ENCODE peak calls at places on chromosome 12, in nine cellular contexts. One of them, this sample, is unnamed. For H3K4me1, the result is how much of the 10 kb centered on the place peaks cover.

GRCh38 chr12:98763656-98764055 is 118.6 kb downstream of the APAF1 start:
- DNase-seq in H9: no peak
- DNase-seq in aorta: no peak
- DNase-seq in GM23248: no peak
- DNase-seq in HCT116: no peak
- DNase-seq in lung: no peak
- DNase-seq in cardiac muscle cell: no peak
- DNase-seq in fibroblast of lung: no peak
- DNase-seq in GM23338: no peak
- DNase-seq in this sample: no peak

GRCh38 chr12:131863711-131864396 is 30.6 kb upstream of the ULK1 start:
- DNase-seq in H9: peak
- DNase-seq in aorta: peak
- DNase-seq in GM23248: no peak
- DNase-seq in HCT116: no peak
- DNase-seq in lung: no peak
- DNase-seq in cardiac muscle cell: no peak
- DNase-seq in fibroblast of lung: no peak
- DNase-seq in GM23338: no peak
- DNase-seq in this sample: no peak

GRCh38 chr12:68445836-68446235 is 113.7 kb upstream of the MDM1 start:
- DNase-seq in H9: no peak
- DNase-seq in aorta: no peak
- DNase-seq in GM23248: no peak
- DNase-seq in HCT116: no peak
- DNase-seq in lung: no peak
- DNase-seq in cardiac muscle cell: no peak
- DNase-seq in fibroblast of lung: no peak
- DNase-seq in GM23338: no peak
- DNase-seq in this sample: no peak

GRCh38 chr12:131421506-131422184 is 289.2 kb upstream of the SFSWAP start:
- DNase-seq in H9: no peak
- DNase-seq in aorta: no peak
- DNase-seq in GM23248: no peak
- DNase-seq in HCT116: no peak
- DNase-seq in lung: no peak
- DNase-seq in cardiac muscle cell: no peak
- DNase-seq in fibroblast of lung: no peak
- DNase-seq in GM23338: no peak
- DNase-seq in this sample: no peak

GRCh38 chr12:45966486-45966885 is 23.9 kb downstream of the SCAF11 start:
- DNase-seq in H9: no peak
- DNase-seq in aorta: no peak
- DNase-seq in GM23248: peak
- DNase-seq in HCT116: no peak
- DNase-seq in lung: no peak
- DNase-seq in cardiac muscle cell: peak
- DNase-seq in fibroblast of lung: peak
- DNase-seq in GM23338: peak
- DNase-seq in this sample: no peak

GRCh38 chr12:27003421-27004311 is 10.5 kb downstream of the TM7SF3 start:
- DNase-seq in H9: no peak
- DNase-seq in aorta: no peak
- DNase-seq in GM23248: no peak
- DNase-seq in HCT116: no peak
- DNase-seq in lung: no peak
- DNase-seq in cardiac muscle cell: no peak
- DNase-seq in fibroblast of lung: no peak
- DNase-seq in GM23338: peak
- DNase-seq in this sample: no peak

GRCh38 chr12:98856897-98857540 is 211.9 kb downstream of the APAF1 start:
- DNase-seq in H9: peak
- DNase-seq in aorta: no peak
- DNase-seq in GM23248: no peak
- DNase-seq in HCT116: no peak
- DNase-seq in lung: no peak
- DNase-seq in cardiac muscle cell: no peak
- DNase-seq in fibroblast of lung: peak
- DNase-seq in GM23338: peak
- DNase-seq in this sample: no peak

GRCh38 chr12:78385541-78385940 is 479.0 kb upstream of the SYT1 start:
- DNase-seq in H9: no peak
- DNase-seq in aorta: no peak
- DNase-seq in GM23248: peak
- DNase-seq in HCT116: no peak
- DNase-seq in lung: no peak
- DNase-seq in cardiac muscle cell: no peak
- DNase-seq in fibroblast of lung: peak
- DNase-seq in GM23338: no peak
- DNase-seq in this sample: no peak

GRCh38 chr12:50246159-50246865 is 37.0 kb downstream of the LIMA1 start:
- DNase-seq in H9: no peak
- DNase-seq in aorta: no peak
- DNase-seq in GM23248: peak
- DNase-seq in HCT116: no peak
- DNase-seq in lung: no peak
- DNase-seq in cardiac muscle cell: no peak
- DNase-seq in fibroblast of lung: no peak
- DNase-seq in GM23338: no peak
- DNase-seq in this sample: no peak

GRCh38 chr12:56629459-56630179 is 507 bp downstream of the BAZ2A start:
- DNase-seq in H9: no peak
- DNase-seq in aorta: peak
- DNase-seq in GM23248: peak
- DNase-seq in HCT116: no peak
- DNase-seq in lung: no peak
- DNase-seq in cardiac muscle cell: no peak
- DNase-seq in fibroblast of lung: peak
- DNase-seq in GM23338: peak
- DNase-seq in this sample: no peak

GRCh38 chr12:12779529-12779928 is 5.9 kb upstream of the APOLD1 start:
- DNase-seq in H9: no peak
- DNase-seq in aorta: no peak
- DNase-seq in GM23248: peak
- DNase-seq in HCT116: no peak
- DNase-seq in lung: no peak
- DNase-seq in cardiac muscle cell: no peak
- DNase-seq in fibroblast of lung: peak
- DNase-seq in GM23338: no peak
- DNase-seq in this sample: peak

GRCh38 chr12:90899456-90900182 is 55.4 kb downstream of the CCER1 start:
- DNase-seq in H9: no peak
- DNase-seq in aorta: no peak
- DNase-seq in GM23248: peak
- DNase-seq in HCT116: no peak
- DNase-seq in lung: no peak
- DNase-seq in cardiac muscle cell: no peak
- DNase-seq in fibroblast of lung: peak
- DNase-seq in GM23338: no peak
- DNase-seq in this sample: no peak

GRCh38 chr12:31906581-31907286 is 52.5 kb upstream of the RESF1 start:
- DNase-seq in H9: no peak
- DNase-seq in aorta: no peak
- DNase-seq in GM23248: no peak
- DNase-seq in HCT116: no peak
- DNase-seq in lung: no peak
- DNase-seq in cardiac muscle cell: no peak
- DNase-seq in fibroblast of lung: no peak
- DNase-seq in GM23338: no peak
- DNase-seq in this sample: no peak

GRCh38 chr12:132427999-132428871 is 61.7 kb upstream of the FBRSL1 start:
- DNase-seq in H9: no peak
- DNase-seq in aorta: no peak
- DNase-seq in GM23248: no peak
- DNase-seq in HCT116: no peak
- DNase-seq in lung: no peak
- DNase-seq in cardiac muscle cell: no peak
- DNase-seq in fibroblast of lung: no peak
- DNase-seq in GM23338: no peak
- DNase-seq in this sample: no peak

GRCh38 chr12:68932123-68932700 is 759 bp downstream of the CPM start:
- DNase-seq in H9: no peak
- DNase-seq in aorta: no peak
- DNase-seq in GM23248: no peak
- DNase-seq in HCT116: no peak
- DNase-seq in lung: peak
- DNase-seq in cardiac muscle cell: no peak
- DNase-seq in fibroblast of lung: no peak
- DNase-seq in GM23338: no peak
- DNase-seq in this sample: peak

GRCh38 chr12:114407566-114408411 is 1.8 kb upstream of the TBX5 start:
- DNase-seq in H9: peak
- DNase-seq in aorta: no peak
- DNase-seq in GM23248: peak
- DNase-seq in HCT116: no peak
- DNase-seq in lung: no peak
- DNase-seq in cardiac muscle cell: no peak
- DNase-seq in fibroblast of lung: no peak
- DNase-seq in GM23338: peak
- DNase-seq in this sample: no peak

GRCh38 chr12:115398311-115398781 is 714.4 kb upstream of the TBX3 start:
- DNase-seq in H9: no peak
- DNase-seq in aorta: no peak
- DNase-seq in GM23248: no peak
- DNase-seq in HCT116: no peak
- DNase-seq in lung: no peak
- DNase-seq in cardiac muscle cell: peak
- DNase-seq in fibroblast of lung: no peak
- DNase-seq in GM23338: no peak
- DNase-seq in this sample: peak

GRCh38 chr12:20127401-20127800 is 240.9 kb upstream of the PDE3A start:
- DNase-seq in H9: no peak
- DNase-seq in aorta: no peak
- DNase-seq in GM23248: peak
- DNase-seq in HCT116: no peak
- DNase-seq in lung: no peak
- DNase-seq in cardiac muscle cell: no peak
- DNase-seq in fibroblast of lung: no peak
- DNase-seq in GM23338: no peak
- DNase-seq in this sample: no peak

GRCh38 chr12:89261982-89262381 is 90.3 kb downstream of the DUSP6 start:
- DNase-seq in H9: no peak
- DNase-seq in aorta: no peak
- DNase-seq in GM23248: no peak
- DNase-seq in HCT116: no peak
- DNase-seq in lung: no peak
- DNase-seq in cardiac muscle cell: peak
- DNase-seq in fibroblast of lung: no peak
- DNase-seq in GM23338: no peak
- DNase-seq in this sample: no peak

DNA sequence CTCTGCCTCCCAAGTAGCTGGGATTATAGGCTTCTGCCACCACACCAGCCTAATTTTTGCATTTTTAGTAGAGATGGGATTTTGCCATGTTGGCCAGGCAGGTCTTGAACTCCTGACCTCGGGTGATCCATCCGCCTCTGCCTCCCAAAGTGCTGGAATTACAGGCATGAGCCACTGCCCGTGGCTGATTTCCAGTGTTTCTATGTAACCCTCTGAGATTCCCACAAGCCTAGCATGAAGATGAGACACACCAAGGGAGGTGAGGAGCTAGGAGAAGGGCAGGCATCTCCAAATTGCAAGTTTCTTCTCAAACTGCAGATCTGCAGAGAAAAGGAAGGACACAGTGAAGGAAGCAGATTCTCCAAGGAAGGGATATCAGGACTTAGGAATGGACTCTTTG is 125.0 kb downstream of the CACNA1C start:
- DNase-seq in H9: no peak
- DNase-seq in aorta: no peak
- DNase-seq in GM23248: peak
- DNase-seq in HCT116: no peak
- DNase-seq in lung: no peak
- DNase-seq in cardiac muscle cell: no peak
- DNase-seq in fibroblast of lung: no peak
- DNase-seq in GM23338: no peak
- DNase-seq in this sample: no peak
- H3K27ac ChIP-seq in H9: no peak
- H3K27ac ChIP-seq in aorta: no peak
- H3K27ac ChIP-seq in GM23248: no peak
- H3K27ac ChIP-seq in HCT116: no peak
- H3K27ac ChIP-seq in lung: no peak
- H3K27ac ChIP-seq in cardiac muscle cell: no peak
- H3K27ac ChIP-seq in fibroblast of lung: no peak
- H3K27ac ChIP-seq in GM23338: no peak
- H3K27ac ChIP-seq in this sample: no peak

GRCh38 chr12:236445-236844 is 22.5 kb upstream of the SLC6A12 start:
- DNase-seq in H9: peak
- DNase-seq in aorta: no peak
- DNase-seq in GM23248: no peak
- DNase-seq in HCT116: no peak
- DNase-seq in lung: no peak
- DNase-seq in cardiac muscle cell: no peak
- DNase-seq in fibroblast of lung: no peak
- DNase-seq in GM23338: no peak
- DNase-seq in this sample: peak
- H3K4me1 ChIP-seq in H9: under half
- H3K4me1 ChIP-seq in aorta: under half
- H3K4me1 ChIP-seq in GM23248: under half
- H3K4me1 ChIP-seq in HCT116: under half
- H3K4me1 ChIP-seq in lung: under half
- H3K4me1 ChIP-seq in cardiac muscle cell: under half
- H3K4me1 ChIP-seq in fibroblast of lung: under half
- H3K4me1 ChIP-seq in GM23338: under half
- H3K4me1 ChIP-seq in this sample: under half

DNA sequence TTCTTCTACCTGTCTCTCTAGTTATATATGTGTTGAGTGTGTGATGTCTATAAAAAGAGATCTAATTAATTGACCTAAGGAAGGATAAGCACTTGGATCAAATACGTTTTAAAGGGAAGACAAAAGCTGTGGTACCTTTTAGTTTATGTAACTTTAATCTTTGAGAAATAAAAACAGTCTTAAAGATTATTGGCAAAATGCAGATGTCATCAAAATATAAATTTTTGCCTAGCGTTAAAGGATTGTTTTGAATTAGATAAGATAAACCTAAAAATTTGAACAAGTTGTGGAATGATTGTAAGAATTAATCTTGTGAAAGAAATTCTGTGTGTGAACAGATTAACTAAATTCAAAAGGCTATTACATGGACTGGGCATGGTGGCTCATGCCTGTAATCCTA is 42.9 kb downstream of the C12orf56 start:
- DNase-seq in H9: no peak
- DNase-seq in aorta: no peak
- DNase-seq in GM23248: no peak
- DNase-seq in HCT116: no peak
- DNase-seq in lung: no peak
- DNase-seq in cardiac muscle cell: no peak
- DNase-seq in fibroblast of lung: no peak
- DNase-seq in GM23338: no peak
- DNase-seq in this sample: no peak
- H3K27ac ChIP-seq in H9: no peak
- H3K27ac ChIP-seq in aorta: no peak
- H3K27ac ChIP-seq in GM23248: no peak
- H3K27ac ChIP-seq in HCT116: no peak
- H3K27ac ChIP-seq in lung: no peak
- H3K27ac ChIP-seq in cardiac muscle cell: no peak
- H3K27ac ChIP-seq in fibroblast of lung: no peak
- H3K27ac ChIP-seq in GM23338: no peak
- H3K27ac ChIP-seq in this sample: no peak

DNA sequence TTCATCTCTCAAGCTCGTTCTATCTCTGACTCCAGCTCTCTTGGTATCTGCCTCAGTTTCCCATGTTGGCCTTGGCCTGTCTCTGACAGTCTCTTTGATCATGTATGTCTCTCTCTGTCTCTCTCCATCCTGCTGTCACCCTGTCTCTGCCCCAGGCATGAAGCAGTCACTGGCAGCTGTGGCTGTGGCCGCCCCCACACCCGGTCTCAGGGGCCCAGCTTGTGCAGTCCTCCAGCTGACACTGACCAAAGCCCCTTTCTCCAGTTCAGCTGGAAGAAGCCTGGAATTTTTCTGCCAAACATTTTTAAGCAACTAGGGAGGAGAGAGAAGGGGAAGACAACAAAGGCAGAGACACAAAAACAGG is 14.5 kb downstream of the DTX1 start:
- DNase-seq in H9: no peak
- DNase-seq in aorta: no peak
- DNase-seq in GM23248: no peak
- DNase-seq in HCT116: no peak
- DNase-seq in lung: no peak
- DNase-seq in cardiac muscle cell: no peak
- DNase-seq in fibroblast of lung: no peak
- DNase-seq in GM23338: no peak
- DNase-seq in this sample: no peak
- H3K4me1 ChIP-seq in H9: under half
- H3K4me1 ChIP-seq in aorta: under half
- H3K4me1 ChIP-seq in GM23248: under half
- H3K4me1 ChIP-seq in HCT116: under half
- H3K4me1 ChIP-seq in lung: under half
- H3K4me1 ChIP-seq in cardiac muscle cell: under half
- H3K4me1 ChIP-seq in fibroblast of lung: under half
- H3K4me1 ChIP-seq in GM23338: under half
- H3K4me1 ChIP-seq in this sample: under half